ENCODE peak calls at places on chromosomes 13 and 19, in eight cellular contexts. B, K, X, A, C, J, G and U are unnamed samples.

GRCh38 chr13:25242956-25243355 is 44.3 kb downstream of the MTMR6 start:
- DNase-seq in B (no peak), K (no peak), X (no peak), A (no peak), C (no peak), J (no peak), G (no peak), U (no peak)

GRCh38 chr19:6925801-6926751 is 38.7 kb downstream of the ADGRE1 start:
- DNase-seq in B (peak), K (no peak), X (no peak), A (no peak), C (no peak), J (no peak), G (no peak), U (no peak)

GRCh38 chr13:80086304-80086721 is 254.6 kb downstream of the SPRY2 start:
- DNase-seq in B (peak), K (no peak), X (no peak), A (no peak), C (peak), J (no peak), G (no peak), U (no peak)

GRCh38 chr19:38649305-38650179 is 2.1 kb downstream of the ACTN4 start:
- DNase-seq in B (peak), K (no peak), X (no peak), A (no peak), C (no peak), J (no peak), G (no peak), U (peak)

GRCh38 chr19:38569368-38569983 is 48.3 kb downstream of the MAP4K1 start:
- DNase-seq in B (peak), K (no peak), X (no peak), A (no peak), C (no peak), J (no peak), G (no peak), U (no peak)

GRCh38 chr13:101785858-101786257 is 333.4 kb downstream of the ITGBL1 start:
- DNase-seq in B (peak), K (no peak), X (peak), A (peak), C (peak), J (no peak), G (peak), U (no peak)

GRCh38 chr19:49556412-49557398 is 23.7 kb downstream of the NOSIP start:
- DNase-seq in B (no peak), K (no peak), X (no peak), A (no peak), C (no peak), J (no peak), G (no peak), U (no peak)

GRCh38 chr13:39913928-39914327 is 258.5 kb downstream of the COG6 start:
- DNase-seq in B (no peak), K (no peak), X (no peak), A (no peak), C (peak), J (no peak), G (no peak), U (no peak)